ENCODE peak calls at places on chromosome 17, in four cellular contexts. F is T-helper 1 cell; E is HT-29; Z is activated CD8-positive, alpha-beta memory T cell treated with anti-CD3 and anti-CD28 coated beads, Interleukin-2, amount 10 ng/mL, durations not matched to agents 7 days and 5 days. N is an unnamed sample.

GRCh38 chr17:50649042-50649908 is 14.6 kb downstream of the ABCC3 start:
- DNase-seq in F (no peak), Z (no peak), E (peak), N (no peak)

GRCh38 chr17:4899341-4900230 is at the start of gene C17orf107:
- DNase-seq in F (peak), Z (peak), E (no peak), N (peak)

GRCh38 chr17:8900207-8900606 is 32.7 kb upstream of the PIK3R6 start:
- DNase-seq in F (no peak), Z (no peak), E (no peak), N (no peak)

GRCh38 chr17:49180303-49180702 is 30.1 kb downstream of the GNGT2 start:
- DNase-seq in F (peak), E (peak), Z (peak), N (peak)

GRCh38 chr17:73261952-73262675 is 434 bp upstream of the CPSF4L start:
- DNase-seq in Z (no peak), F (no peak), E (peak), N (no peak)

GRCh38 chr17:31835984-31836383 is 23.1 kb downstream of the COPRS start:
- DNase-seq in E (no peak), Z (no peak), F (no peak), N (no peak)

GRCh38 chr17:66564992-66565465 is 262.6 kb downstream of the PRKCA start:
- DNase-seq in E (no peak), Z (peak), F (no peak), N (no peak)

GRCh38 chr17:79721993-79722671 is 8.6 kb upstream of the ENPP7 start:
- DNase-seq in E (peak), Z (no peak), F (no peak), N (no peak)

GRCh38 chr17:21005367-21005766 is 37.4 kb downstream of the USP22 start:
- DNase-seq in F (no peak), Z (no peak), E (no peak), N (no peak)

GRCh38 chr17:8949061-8949622 is 16.4 kb downstream of the PIK3R5 start:
- DNase-seq in E (no peak), Z (no peak), F (no peak), N (no peak)

GRCh38 chr17:41354538-41354937 is 3.9 kb upstream of the KRT33A start:
- DNase-seq in F (no peak), Z (no peak), E (no peak), N (no peak)

GRCh38 chr17:65362826-65363225 is 198.6 kb downstream of the AXIN2 start:
- DNase-seq in E (peak), Z (no peak), F (no peak), N (no peak)

GRCh38 chr17:28712037-28712704 is 483 bp upstream of the PROCA1 start:
- DNase-seq in F (peak), Z (peak), E (no peak), N (peak)

GRCh38 chr17:2798679-2799078 is 2.4 kb downstream of the RAP1GAP2 start:
- DNase-seq in Z (peak), F (no peak), E (no peak), N (peak)

GRCh38 chr17:73309727-73310555 is 1.9 kb downstream of the CDC42EP4 start:
- DNase-seq in E (peak), Z (no peak), F (no peak), N (no peak)

GRCh38 chr17:73610331-73610911 is 33.8 kb downstream of the SDK2 start:
- DNase-seq in E (no peak), Z (no peak), F (no peak), N (no peak)

GRCh38 chr17:19292377-19292711 is 55.2 kb downstream of the EPN2 start:
- DNase-seq in E (no peak), Z (no peak), F (no peak), N (no peak)

GRCh38 chr17:30375661-30376060 is 3.1 kb upstream of the CPD start:
- DNase-seq in F (no peak), Z (no peak), E (no peak), N (no peak)

GRCh38 chr17:62617894-62618472 is 9.5 kb upstream of the MRC2 start:
- DNase-seq in Z (no peak), E (no peak), F (no peak), N (no peak)

GRCh38 chr17:75033346-75034235 is 13.2 kb downstream of the ATP5PD start:
- DNase-seq in F (peak), E (peak), Z (peak), N (peak)

GRCh38 chr17:75020331-75021110 is 8.1 kb downstream of the MRPL58 start:
- DNase-seq in E (no peak), Z (no peak), F (no peak), N (no peak)

GRCh38 chr17:27623578-27623977 is 7.4 kb upstream of the LGALS9 start:
- DNase-seq in E (no peak), Z (no peak), F (no peak), N (no peak)

GRCh38 chr17:32461853-32462617 is 17.7 kb downstream of the PSMD11 start:
- DNase-seq in Z (peak), F (peak), E (peak), N (peak)

GRCh38 chr17:35896011-35896587 is 15.9 kb upstream of the CCL5 start:
- DNase-seq in F (no peak), E (no peak), Z (peak), N (peak)

GRCh38 chr17:63450551-63450950 is 4.4 kb upstream of the CYB561 start:
- DNase-seq in Z (no peak), F (no peak), E (no peak), N (no peak)

GRCh38 chr17:31677681-31678080 is 181.4 kb downstream of the COPRS start:
- DNase-seq in F (no peak), E (no peak), Z (no peak), N (no peak)

GRCh38 chr17:42010898-42011516 is 6.2 kb downstream of the DNAJC7 start:
- DNase-seq in E (peak), Z (no peak), F (no peak), N (no peak)

GRCh38 chr17:57051886-57052342 is 33.1 kb upstream of the AKAP1 start:
- DNase-seq in E (no peak), F (no peak), Z (no peak), N (no peak)

N was measured in activated CD8-positive, alpha-beta T cell treated with anti-CD3 and anti-CD28 coated beads, Interleukin-2, amount 10 ng/mL, durations not matched to agents 7 days and 5 days.